ENCODE peak calls at places on chromosomes 13 and 19, in five cellular contexts. H, A, S, J and L are unnamed samples.

GRCh38 chr13:30872685-30873443 is 33.2 kb upstream of the MEDAG start:
- DNase-seq in J (no peak), S (no peak), H (peak; percentile 87), A (peak; percentile 68), L (no peak)

GRCh38 chr19:10113964-10114650 is 2.6 kb downstream of the P2RY11 start:
- DNase-seq in A (no peak), J (no peak), S (no peak), H (no peak), L (no peak)

GRCh38 chr13:66489586-66489985 is 740.5 kb downstream of the PCDH9 start:
- DNase-seq in S (no peak), J (no peak), H (no peak), A (no peak), L (no peak)

GRCh38 chr19:49579947-49580263 is 451 bp downstream of the NOSIP start:
- DNase-seq in J (no peak), S (no peak), H (no peak), A (no peak), L (no peak)

GRCh38 chr19:55681131-55682087 is 6.4 kb downstream of the EPN1 start:
- DNase-seq in A (peak; percentile 45), J (no peak), S (no peak), H (no peak), L (no peak)

GRCh38 chr19:55527197-55528029 is 9.5 kb downstream of the SBK2 start:
- DNase-seq in J (no peak), A (no peak), H (no peak), S (no peak), L (no peak)

GRCh38 chr19:31449379-31449778 is 100.1 kb upstream of the TSHZ3 start:
- DNase-seq in H (no peak), S (no peak), A (no peak), J (no peak), L (peak; percentile 55)

GRCh38 chr19:30932854-30933253 is 416.4 kb downstream of the TSHZ3 start:
- DNase-seq in H (no peak), S (no peak), A (no peak), J (no peak), L (peak; percentile 86)

GRCh38 chr19:53519431-53519830 is 18.5 kb upstream of the ZNF331 start:
- DNase-seq in J (no peak), H (peak; percentile 29), S (no peak), A (no peak), L (no peak)

GRCh38 chr19:14370169-14370998 is 10.9 kb upstream of the ADGRE5 start:
- DNase-seq in J (peak; percentile 69), A (no peak), S (no peak), H (no peak), L (no peak)

GRCh38 chr13:51729853-51730553 is 74.0 kb downstream of the DHRS12 start:
- DNase-seq in S (no peak), H (peak; percentile 81), A (peak; percentile 69), J (no peak), L (no peak)

GRCh38 chr13:99425485-99426341 is 75.6 kb upstream of the TM9SF2 start:
- DNase-seq in J (peak; percentile 61), H (no peak), A (no peak), S (no peak), L (no peak)

GRCh38 chr13:51221108-51221507 is 1.1 kb upstream of the FAM124A start:
- DNase-seq in A (no peak), S (no peak), H (no peak), J (no peak), L (no peak)

GRCh38 chr19:10474962-10475451 is 28.1 kb downstream of the KEAP1 start:
- DNase-seq in S (no peak), A (no peak), J (no peak), H (no peak), L (no peak)

GRCh38 chr19:15161028-15161984 is 39.5 kb downstream of the NOTCH3 start:
- DNase-seq in S (no peak), H (no peak), A (no peak), J (no peak), L (no peak)

GRCh38 chr13:60013166-60013565 is 150.6 kb downstream of the DIAPH3 start:
- DNase-seq in A (no peak), J (no peak), H (no peak), S (no peak), L (no peak)

GRCh38 chr13:96080676-96081075 is 9.2 kb upstream of the HS6ST3 start:
- DNase-seq in J (no peak), A (no peak), H (no peak), S (no peak), L (no peak)